ENCODE peak calls at places on chromosome 7, in nine cellular contexts. G, E, T, D, X, Z, L, P and B are unnamed samples.

GRCh38 chr7:28957064-28957821 is 887 bp downstream of the TRIL start:
- DNase-seq in G (no peak), L (peak), Z (no peak), P (no peak), T (no peak), D (no peak), E (no peak), X (peak), B (no peak)

GRCh38 chr7:121385800-121386179 is 10.3 kb downstream of the FAM3C start:
- DNase-seq in P (peak), T (no peak), E (no peak), Z (peak), L (peak), X (peak), D (no peak), G (no peak), B (no peak)

GRCh38 chr7:44976746-44977196 is 2.0 kb downstream of the MYO1G start:
- DNase-seq in D (no peak), X (no peak), L (no peak), Z (no peak), G (no peak), E (no peak), P (no peak), T (no peak), B (no peak)

GRCh38 chr7:131424219-131424822 is 96.6 kb downstream of the MKLN1 start:
- DNase-seq in E (peak), D (peak), X (peak), P (peak), T (no peak), L (peak), G (peak), Z (peak), B (no peak)

GRCh38 chr7:44078521-44078920 is 3.8 kb downstream of the POLM start:
- DNase-seq in Z (no peak), G (no peak), D (no peak), P (no peak), E (no peak), T (no peak), L (no peak), X (no peak), B (no peak)

GRCh38 chr7:157473051-157473569 is 136.3 kb downstream of the DNAJB6 start:
- DNase-seq in D (no peak), E (no peak), P (no peak), Z (no peak), L (no peak), X (no peak), G (no peak), T (no peak), B (no peak)

GRCh38 chr7:112140600-112140999 is 65.6 kb downstream of the DOCK4 start:
- DNase-seq in X (no peak), Z (no peak), G (no peak), P (no peak), T (no peak), E (no peak), D (peak), L (no peak), B (no peak)

GRCh38 chr7:1843271-1843861 is 173.3 kb downstream of the ELFN1 start:
- DNase-seq in E (no peak), L (no peak), T (peak), X (peak), G (no peak), D (no peak), P (no peak), Z (no peak), B (no peak)

GRCh38 chr7:115637123-115637522 is 393.4 kb downstream of the TFEC start:
- DNase-seq in E (no peak), P (no peak), T (no peak), D (no peak), L (no peak), Z (no peak), X (no peak), G (no peak), B (no peak)

GRCh38 chr7:108248821-108249220 is 118.7 kb upstream of the LAMB4 start:
- DNase-seq in X (no peak), D (no peak), G (no peak), P (no peak), E (peak), L (no peak), T (no peak), Z (no peak), B (no peak)

GRCh38 chr7:95155965-95156364 is 168.4 kb downstream of the PON1 start:
- DNase-seq in T (peak), Z (no peak), X (no peak), G (no peak), E (no peak), D (no peak), P (no peak), L (peak), B (no peak)

GRCh38 chr7:28813238-28813962 is 144.7 kb downstream of the TRIL start:
- DNase-seq in Z (peak), D (peak), E (peak), T (no peak), X (peak), G (no peak), P (peak), L (no peak), B (no peak)

GRCh38 chr7:140062118-140062527 is 628 bp downstream of the PARP12 start:
- DNase-seq in X (no peak), L (peak), D (no peak), T (peak), G (peak), Z (no peak), P (peak), E (no peak), B (no peak)

GRCh38 chr7:7100432-7100849 is 81.9 kb upstream of the C1GALT1 start:
- DNase-seq in G (no peak), E (no peak), X (no peak), D (no peak), P (no peak), L (peak), Z (no peak), T (no peak), B (no peak)

GRCh38 chr7:140222797-140223196 is 46.0 kb upstream of the KDM7A start:
- DNase-seq in L (no peak), D (no peak), G (no peak), T (no peak), P (peak), Z (no peak), E (no peak), X (no peak), B (no peak)

GRCh38 chr7:40263752-40264390 is 129.1 kb downstream of the SUGCT start:
- DNase-seq in P (no peak), D (no peak), T (no peak), X (no peak), L (no peak), G (no peak), Z (no peak), E (no peak), B (no peak)

DNA sequence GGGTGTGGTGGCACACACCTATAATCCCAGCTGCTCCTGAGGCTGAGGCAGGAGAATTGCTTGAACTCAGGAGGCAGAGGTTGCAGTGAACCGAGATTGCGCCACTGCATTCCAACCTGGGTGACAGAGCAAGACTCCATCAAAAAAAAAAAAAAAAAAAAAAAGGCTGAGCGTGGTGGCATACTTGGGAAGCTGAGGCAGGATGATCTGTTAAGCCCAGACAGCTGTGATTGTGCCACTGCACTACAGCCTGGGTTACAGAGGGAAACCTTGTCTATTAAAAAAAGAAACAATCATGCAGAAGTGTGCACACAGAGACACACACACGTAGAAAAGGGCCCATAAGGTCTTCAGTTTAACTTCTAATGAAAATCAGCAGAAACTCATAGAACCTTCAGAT is 150.6 kb downstream of the TPST1 start:
- DNase-seq in Z (no peak), D (no peak), L (peak), T (peak), X (no peak), P (no peak), E (peak), G (no peak), B (no peak)
- H3K4me3 ChIP-seq in Z (no peak), D (no peak), L (no peak), T (no peak), X (no peak), P (no peak), E (no peak), G (no peak), B (no peak)

GRCh38 chr7:11155883-11156282 is 182.2 kb downstream of the PHF14 start:
- DNase-seq in L (no peak), P (no peak), D (peak), G (no peak), T (no peak), Z (no peak), X (no peak), E (peak), B (no peak)

DNA sequence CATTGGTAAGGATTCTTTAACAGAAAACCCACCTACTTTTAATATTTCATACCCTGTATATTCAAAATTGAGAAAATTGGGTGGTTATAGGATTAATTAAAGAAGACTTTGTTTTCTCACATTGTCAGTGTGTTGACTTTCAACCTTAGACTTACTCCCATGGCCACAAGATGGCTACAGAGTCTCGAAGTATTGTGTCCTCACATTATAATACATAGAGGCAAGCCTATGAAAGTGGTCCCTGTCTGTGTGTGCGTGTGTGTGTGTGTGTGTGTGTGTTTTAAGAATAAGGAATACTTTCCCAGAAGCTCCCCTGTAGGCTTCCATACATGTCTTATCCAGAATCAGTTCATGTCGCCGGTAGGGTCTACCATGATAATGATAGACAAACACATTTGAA is 180.0 kb downstream of the PHF14 start:
- DNase-seq in D (no peak), G (no peak), P (no peak), X (no peak), Z (no peak), T (no peak), L (no peak), E (no peak), B (no peak)
- TF ChIP-seq CTCF in D (no peak), G (peak), P (no peak), X (no peak), Z (no peak), T (no peak), L (no peak), E (no peak), B (no peak)

DNA sequence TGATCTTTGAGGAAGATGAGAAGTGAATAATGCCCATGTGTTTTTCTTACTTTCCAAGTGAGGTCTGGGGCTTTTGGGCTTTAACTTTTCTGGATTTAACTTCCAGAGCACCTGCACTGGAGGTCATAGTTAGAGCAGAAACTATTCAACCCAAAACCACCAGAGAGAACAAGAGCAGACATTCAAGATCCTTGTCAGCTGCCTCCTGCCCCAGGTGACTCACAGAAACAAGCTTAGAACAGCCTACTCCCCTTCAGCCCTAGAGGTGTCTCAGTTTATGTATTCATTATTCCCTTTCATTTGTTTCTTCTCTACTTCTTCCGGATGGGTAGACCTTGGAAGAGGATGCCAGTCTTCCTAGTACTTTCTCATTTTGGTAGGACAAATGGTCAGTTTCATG is 270.5 kb downstream of the CNTNAP2 start:
- DNase-seq in G (no peak), E (no peak), D (no peak), X (no peak), T (no peak), L (peak), P (no peak), Z (no peak), B (no peak)
- H3K4me3 ChIP-seq in G (no peak), E (no peak), D (no peak), X (no peak), T (no peak), L (no peak), P (no peak), Z (no peak), B (no peak)

GRCh38 chr7:124765401-124766352 is at the start of gene GPR37:
- DNase-seq in T (peak), D (peak), E (peak), Z (no peak), P (peak), X (peak), L (peak), G (peak), B (no peak)
- TF ChIP-seq CTCF in T (no peak), D (peak), E (no peak), Z (no peak), P (no peak), X (no peak), L (peak), G (peak), B (no peak)

DNA sequence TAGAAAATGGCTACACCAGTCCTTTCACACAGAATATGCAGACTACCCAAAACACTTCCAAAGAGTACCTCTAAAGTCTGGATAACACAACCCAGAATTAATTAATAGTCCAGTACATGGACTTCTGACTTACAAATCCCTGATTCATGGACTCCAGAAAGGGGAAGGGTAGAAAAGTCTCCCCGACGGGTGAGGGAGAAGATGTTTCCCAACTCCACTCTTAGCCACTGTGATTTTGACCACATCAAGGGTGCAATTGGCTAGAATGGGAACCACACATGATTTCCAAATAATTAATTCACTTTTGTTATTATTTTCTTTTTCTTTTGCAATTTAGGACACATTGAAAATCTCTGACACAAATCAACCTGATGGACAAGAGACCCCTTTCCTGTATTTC is 1.4 kb downstream of the TMEM130 start:
- DNase-seq in X (no peak), G (no peak), Z (no peak), L (no peak), T (no peak), P (no peak), D (no peak), E (no peak), B (no peak)
- H3K4me3 ChIP-seq in X (no peak), G (no peak), Z (no peak), L (no peak), T (no peak), P (no peak), D (no peak), E (no peak), B (no peak)

GRCh38 chr7:102449136-102449535 is 15.5 kb downstream of the ALKBH4 start:
- DNase-seq in E (no peak), L (no peak), D (no peak), Z (no peak), X (no peak), T (no peak), P (no peak), G (no peak), B (no peak)

GRCh38 chr7:102447311-102447710 is 13.9 kb downstream of the ORAI2 start:
- DNase-seq in E (no peak), P (no peak), T (no peak), L (no peak), Z (no peak), G (no peak), D (no peak), X (no peak), B (no peak)

GRCh38 chr7:102451371-102452054 is 13.2 kb downstream of the ALKBH4 start:
- DNase-seq in L (peak), E (peak), D (no peak), T (no peak), X (peak), Z (no peak), G (no peak), P (no peak), B (no peak)

GRCh38 chr7:102452451-102452850 is 12.2 kb downstream of the ALKBH4 start:
- DNase-seq in T (no peak), D (no peak), G (no peak), E (no peak), L (no peak), P (no peak), Z (no peak), X (no peak), B (no peak)

GRCh38 chr7:102450242-102450641 is 14.4 kb downstream of the ALKBH4 start:
- DNase-seq in T (no peak), P (peak), X (no peak), G (peak), L (peak), Z (no peak), D (no peak), E (no peak), B (no peak)
- TF ChIP-seq CTCF in T (no peak), P (peak), X (peak), G (peak), L (peak), Z (peak), D (no peak), E (peak), B (peak)